ENCODE peak calls at places on chromosome 17, in six cellular contexts. Q, X, V, S, T and G are unnamed samples.

GRCh38 chr17:38601539-38602351 is 4.0 kb downstream of the SRCIN1 start:
- DNase-seq in Q (no peak), X (no peak), V (peak; percentile 95), S (no peak), T (no peak), G (no peak)

GRCh38 chr17:81249233-81250040 is 10.3 kb downstream of the NDUFAF8 start:
- DNase-seq in Q (no peak), X (no peak), V (peak; percentile 84), S (no peak), T (no peak), G (no peak)

GRCh38 chr17:27572665-27573064 is 58.3 kb upstream of the LGALS9 start:
- DNase-seq in Q (peak; percentile 65), X (no peak), V (no peak), S (no peak), T (peak; percentile 9), G (no peak)

GRCh38 chr17:75979705-75980187 is 706 bp downstream of the TEN1 start:
- DNase-seq in Q (no peak), X (no peak), V (no peak), S (peak; percentile 33), T (no peak), G (peak; percentile 77)

GRCh38 chr17:17062866-17063265 is 20.6 kb downstream of the MPRIP start:
- DNase-seq in Q (no peak), X (no peak), V (no peak), S (no peak), T (no peak), G (no peak)

GRCh38 chr17:60077672-60078519 is 825 bp downstream of the HEATR6 start:
- DNase-seq in Q (peak; percentile 51), X (no peak), V (peak; percentile 27), S (peak; percentile 6), T (no peak), G (peak; percentile 44)

GRCh38 chr17:46876353-46876887 is 25.0 kb downstream of the WNT9B start:
- DNase-seq in Q (no peak), X (no peak), V (peak; percentile 63), S (no peak), T (no peak), G (no peak)

GRCh38 chr17:79777166-79777843 is 643 bp upstream of the CBX2 start:
- DNase-seq in Q (no peak), X (no peak), V (peak; percentile 87), S (peak; percentile 74), T (no peak), G (peak; percentile 20)

GRCh38 chr17:2986925-2987324 is 76.5 kb downstream of the OR1D5 start:
- DNase-seq in Q (no peak), X (no peak), V (no peak), S (no peak), T (no peak), G (no peak)